ENCODE peak calls at places on chromosome 13, in six cellular contexts. G is GM04504; V is activated CD8-positive, alpha-beta memory T cell treated with anti-CD3 and anti-CD28 coated beads for 1 hour; S is T-helper 17 cell; T is frontal cortex; J is stimulated activated CD8-positive, alpha-beta memory T cell treated with anti-CD3 and anti-CD28 coated beads, Interleukin-7, amount 100 ng/mL, for 1 hour. E is an unnamed sample.

GRCh38 chr13:29937836-29938235 is 87.4 kb upstream of the UBL3 start:
- DNase-seq in T (no peak), J (no peak), V (no peak), G (no peak), S (no peak), E (no peak)

GRCh38 chr13:95146486-95146885 is 154.8 kb downstream of the ABCC4 start:
- DNase-seq in T (no peak), V (no peak), G (peak), J (no peak), S (no peak), E (no peak)

GRCh38 chr13:80048030-80048429 is 292.9 kb downstream of the SPRY2 start:
- DNase-seq in V (no peak), S (no peak), G (no peak), J (no peak), T (no peak), E (no peak)

GRCh38 chr13:112619730-112620639 is 32.0 kb upstream of the TUBGCP3 start:
- DNase-seq in G (no peak), V (no peak), S (no peak), J (no peak), T (no peak), E (no peak)

GRCh38 chr13:49821216-49821820 is 28.8 kb upstream of the KPNA3 start:
- DNase-seq in S (no peak), J (no peak), V (no peak), G (no peak), T (no peak), E (no peak)

GRCh38 chr13:54387607-54388006 is 1359.0 kb downstream of the OLFM4 start:
- DNase-seq in S (no peak), V (no peak), G (no peak), T (no peak), J (no peak), E (no peak)

GRCh38 chr13:20499986-20500385 is 25.7 kb downstream of the CRYL1 start:
- DNase-seq in V (no peak), S (no peak), T (no peak), J (no peak), G (no peak), E (no peak)

GRCh38 chr13:94849254-94849653 is 136.9 kb upstream of the SOX21 start:
- DNase-seq in S (no peak), J (no peak), G (no peak), T (no peak), V (no peak), E (no peak)

GRCh38 chr13:112908342-112908741 is 60.7 kb upstream of the MCF2L start:
- DNase-seq in V (no peak), S (no peak), J (no peak), T (no peak), G (no peak), E (no peak)

GRCh38 chr13:83168575-83168974 is 713.7 kb downstream of the SLITRK1 start:
- DNase-seq in S (no peak), V (no peak), J (no peak), T (no peak), G (no peak), E (no peak)

GRCh38 chr13:86569119-86569518 is 769.9 kb upstream of the SLITRK6 start:
- DNase-seq in T (no peak), V (no peak), S (no peak), G (no peak), J (no peak), E (no peak)

GRCh38 chr13:109949395-109949794 is 163.0 kb upstream of the IRS2 start:
- DNase-seq in V (no peak), G (no peak), T (no peak), J (no peak), S (no peak), E (no peak)

GRCh38 chr13:60431108-60431700 is 34.2 kb downstream of the TDRD3 start:
- DNase-seq in J (no peak), V (no peak), G (peak), T (peak), S (no peak), E (peak)

GRCh38 chr13:60584976-60585375 is 188.0 kb downstream of the TDRD3 start:
- DNase-seq in J (no peak), G (no peak), S (no peak), V (no peak), T (no peak), E (no peak)

GRCh38 chr13:109605846-109606245 is 180.5 kb downstream of the IRS2 start:
- DNase-seq in V (no peak), T (no peak), G (no peak), J (no peak), S (no peak), E (no peak)

GRCh38 chr13:79777504-79777903 is 296.5 kb downstream of the NDFIP2 start:
- DNase-seq in V (no peak), T (no peak), S (no peak), J (no peak), G (no peak), E (no peak)

GRCh38 chr13:77751513-77752456 is 54.3 kb downstream of the SLAIN1 start:
- DNase-seq in G (peak), J (peak), T (peak), S (no peak), V (peak), E (peak)

GRCh38 chr13:27869436-27870090 is 50.2 kb upstream of the PDX1 start:
- DNase-seq in V (no peak), J (no peak), T (no peak), G (no peak), S (no peak), E (no peak)

GRCh38 chr13:95246292-95247082 is 54.8 kb downstream of the ABCC4 start:
- DNase-seq in J (no peak), S (no peak), V (no peak), G (no peak), T (no peak), E (no peak)

GRCh38 chr13:111968611-111969010 is 98.3 kb upstream of the SOX1 start:
- DNase-seq in J (no peak), S (no peak), G (no peak), T (no peak), V (no peak), E (no peak)

GRCh38 chr13:42740753-42741152 is 40.6 kb upstream of the FAM216B start:
- DNase-seq in S (no peak), V (no peak), G (no peak), J (no peak), T (no peak), E (no peak)